ENCODE peak calls at places on chromosome 6, in ten cellular contexts. One of them, this sample, is unnamed.
A peak's percentile ranks its signal among the peaks of the same experiment; 100 is the strongest.

GRCh38 chr6:165181951-165182414 is 127.4 kb downstream of the C6orf118 start:
- DNase-seq in T-helper 2 cell: no peak
- DNase-seq in effector memory CD8-positive, alpha-beta T cell: no peak
- DNase-seq in GM13976: no peak
- DNase-seq in stimulated activated CD8-positive, alpha-beta memory T cell treated with anti-CD3 and anti-CD28 coated beads, Interleukin-7, amount 100 ng/mL, for 24 hours: no peak
- DNase-seq in myocyte: peak; percentile 62
- DNase-seq in RWPE1: peak; percentile 88
- DNase-seq in D721Med: no peak
- DNase-seq in HTR-8/SVneo: no peak
- DNase-seq in effector CD4-positive, alpha-beta T cell: no peak
- DNase-seq in this sample: peak; percentile 58

GRCh38 chr6:130565696-130566095 is 199.9 kb downstream of the TMEM200A start:
- DNase-seq in D721Med: no peak
- DNase-seq in GM13976: no peak
- DNase-seq in effector memory CD8-positive, alpha-beta T cell: no peak
- DNase-seq in myocyte: no peak
- DNase-seq in stimulated activated CD8-positive, alpha-beta memory T cell treated with anti-CD3 and anti-CD28 coated beads, Interleukin-7, amount 100 ng/mL, for 24 hours: no peak
- DNase-seq in RWPE1: no peak
- DNase-seq in T-helper 2 cell: no peak
- DNase-seq in HTR-8/SVneo: no peak
- DNase-seq in effector CD4-positive, alpha-beta T cell: no peak
- DNase-seq in this sample: no peak

GRCh38 chr6:14315353-14315752 is 197.8 kb downstream of the CD83 start:
- DNase-seq in T-helper 2 cell: no peak
- DNase-seq in effector memory CD8-positive, alpha-beta T cell: no peak
- DNase-seq in effector CD4-positive, alpha-beta T cell: no peak
- DNase-seq in D721Med: no peak
- DNase-seq in stimulated activated CD8-positive, alpha-beta memory T cell treated with anti-CD3 and anti-CD28 coated beads, Interleukin-7, amount 100 ng/mL, for 24 hours: no peak
- DNase-seq in GM13976: no peak
- DNase-seq in RWPE1: no peak
- DNase-seq in myocyte: no peak
- DNase-seq in HTR-8/SVneo: no peak
- DNase-seq in this sample: no peak

GRCh38 chr6:79719248-79719975 is 88.3 kb downstream of the SH3BGRL2 start:
- DNase-seq in stimulated activated CD8-positive, alpha-beta memory T cell treated with anti-CD3 and anti-CD28 coated beads, Interleukin-7, amount 100 ng/mL, for 24 hours: no peak
- DNase-seq in T-helper 2 cell: no peak
- DNase-seq in GM13976: no peak
- DNase-seq in myocyte: peak; percentile 67
- DNase-seq in HTR-8/SVneo: no peak
- DNase-seq in effector memory CD8-positive, alpha-beta T cell: no peak
- DNase-seq in effector CD4-positive, alpha-beta T cell: no peak
- DNase-seq in RWPE1: no peak
- DNase-seq in D721Med: no peak
- DNase-seq in this sample: no peak

GRCh38 chr6:36327226-36328009 is 9.3 kb downstream of the BNIP5 start:
- DNase-seq in myocyte: no peak
- DNase-seq in RWPE1: no peak
- DNase-seq in GM13976: no peak
- DNase-seq in D721Med: no peak
- DNase-seq in T-helper 2 cell: no peak
- DNase-seq in effector CD4-positive, alpha-beta T cell: no peak
- DNase-seq in stimulated activated CD8-positive, alpha-beta memory T cell treated with anti-CD3 and anti-CD28 coated beads, Interleukin-7, amount 100 ng/mL, for 24 hours: no peak
- DNase-seq in effector memory CD8-positive, alpha-beta T cell: no peak
- DNase-seq in HTR-8/SVneo: no peak
- DNase-seq in this sample: no peak

GRCh38 chr6:157478926-157479325 is 97.9 kb downstream of the ZDHHC14 start:
- DNase-seq in HTR-8/SVneo: no peak
- DNase-seq in D721Med: no peak
- DNase-seq in effector CD4-positive, alpha-beta T cell: no peak
- DNase-seq in RWPE1: no peak
- DNase-seq in myocyte: no peak
- DNase-seq in stimulated activated CD8-positive, alpha-beta memory T cell treated with anti-CD3 and anti-CD28 coated beads, Interleukin-7, amount 100 ng/mL, for 24 hours: no peak
- DNase-seq in T-helper 2 cell: no peak
- DNase-seq in effector memory CD8-positive, alpha-beta T cell: no peak
- DNase-seq in GM13976: no peak
- DNase-seq in this sample: no peak

GRCh38 chr6:168163096-168163731 is 84.2 kb upstream of the FRMD1 start:
- DNase-seq in stimulated activated CD8-positive, alpha-beta memory T cell treated with anti-CD3 and anti-CD28 coated beads, Interleukin-7, amount 100 ng/mL, for 24 hours: no peak
- DNase-seq in RWPE1: no peak
- DNase-seq in GM13976: no peak
- DNase-seq in effector memory CD8-positive, alpha-beta T cell: no peak
- DNase-seq in T-helper 2 cell: no peak
- DNase-seq in HTR-8/SVneo: no peak
- DNase-seq in D721Med: no peak
- DNase-seq in myocyte: peak; percentile 24
- DNase-seq in effector CD4-positive, alpha-beta T cell: no peak
- DNase-seq in this sample: peak; percentile 90

GRCh38 chr6:5078121-5078695 is 6.9 kb upstream of the PPP1R3G start:
- DNase-seq in HTR-8/SVneo: peak; percentile 40
- DNase-seq in stimulated activated CD8-positive, alpha-beta memory T cell treated with anti-CD3 and anti-CD28 coated beads, Interleukin-7, amount 100 ng/mL, for 24 hours: no peak
- DNase-seq in myocyte: no peak
- DNase-seq in GM13976: peak; percentile 62
- DNase-seq in effector CD4-positive, alpha-beta T cell: no peak
- DNase-seq in D721Med: no peak
- DNase-seq in RWPE1: no peak
- DNase-seq in T-helper 2 cell: peak; percentile 24
- DNase-seq in effector memory CD8-positive, alpha-beta T cell: no peak
- DNase-seq in this sample: no peak

GRCh38 chr6:18242062-18242851 is 22.1 kb downstream of the DEK start:
- DNase-seq in T-helper 2 cell: no peak
- DNase-seq in myocyte: peak; percentile 32
- DNase-seq in D721Med: no peak
- DNase-seq in GM13976: no peak
- DNase-seq in HTR-8/SVneo: no peak
- DNase-seq in RWPE1: peak; percentile 62
- DNase-seq in effector CD4-positive, alpha-beta T cell: no peak
- DNase-seq in effector memory CD8-positive, alpha-beta T cell: no peak
- DNase-seq in stimulated activated CD8-positive, alpha-beta memory T cell treated with anti-CD3 and anti-CD28 coated beads, Interleukin-7, amount 100 ng/mL, for 24 hours: no peak
- DNase-seq in this sample: peak; percentile 71

GRCh38 chr6:35603326-35604202 is 85.2 kb downstream of the FKBP5 start:
- DNase-seq in HTR-8/SVneo: no peak
- DNase-seq in myocyte: no peak
- DNase-seq in T-helper 2 cell: no peak
- DNase-seq in RWPE1: no peak
- DNase-seq in effector memory CD8-positive, alpha-beta T cell: no peak
- DNase-seq in effector CD4-positive, alpha-beta T cell: no peak
- DNase-seq in D721Med: no peak
- DNase-seq in stimulated activated CD8-positive, alpha-beta memory T cell treated with anti-CD3 and anti-CD28 coated beads, Interleukin-7, amount 100 ng/mL, for 24 hours: no peak
- DNase-seq in GM13976: no peak
- DNase-seq in this sample: no peak

GRCh38 chr6:161487694-161488093 is 213.8 kb upstream of the AGPAT4 start:
- DNase-seq in GM13976: no peak
- DNase-seq in effector CD4-positive, alpha-beta T cell: no peak
- DNase-seq in D721Med: no peak
- DNase-seq in myocyte: no peak
- DNase-seq in effector memory CD8-positive, alpha-beta T cell: no peak
- DNase-seq in stimulated activated CD8-positive, alpha-beta memory T cell treated with anti-CD3 and anti-CD28 coated beads, Interleukin-7, amount 100 ng/mL, for 24 hours: no peak
- DNase-seq in HTR-8/SVneo: no peak
- DNase-seq in RWPE1: no peak
- DNase-seq in T-helper 2 cell: no peak
- DNase-seq in this sample: no peak

GRCh38 chr6:106026748-106027147 is 59.4 kb upstream of the PRDM1 start:
- DNase-seq in myocyte: no peak
- DNase-seq in effector memory CD8-positive, alpha-beta T cell: no peak
- DNase-seq in effector CD4-positive, alpha-beta T cell: no peak
- DNase-seq in RWPE1: no peak
- DNase-seq in stimulated activated CD8-positive, alpha-beta memory T cell treated with anti-CD3 and anti-CD28 coated beads, Interleukin-7, amount 100 ng/mL, for 24 hours: no peak
- DNase-seq in HTR-8/SVneo: no peak
- DNase-seq in T-helper 2 cell: no peak
- DNase-seq in D721Med: no peak
- DNase-seq in GM13976: no peak
- DNase-seq in this sample: no peak

GRCh38 chr6:33850869-33851541 is 47.2 kb upstream of the MLN start:
- DNase-seq in GM13976: no peak
- DNase-seq in stimulated activated CD8-positive, alpha-beta memory T cell treated with anti-CD3 and anti-CD28 coated beads, Interleukin-7, amount 100 ng/mL, for 24 hours: no peak
- DNase-seq in T-helper 2 cell: no peak
- DNase-seq in D721Med: no peak
- DNase-seq in effector memory CD8-positive, alpha-beta T cell: no peak
- DNase-seq in effector CD4-positive, alpha-beta T cell: no peak
- DNase-seq in RWPE1: no peak
- DNase-seq in HTR-8/SVneo: no peak
- DNase-seq in myocyte: no peak
- DNase-seq in this sample: no peak

GRCh38 chr6:116111552-116112528 is 11.2 kb downstream of the NT5DC1 start:
- DNase-seq in HTR-8/SVneo: no peak
- DNase-seq in stimulated activated CD8-positive, alpha-beta memory T cell treated with anti-CD3 and anti-CD28 coated beads, Interleukin-7, amount 100 ng/mL, for 24 hours: no peak
- DNase-seq in D721Med: no peak
- DNase-seq in effector CD4-positive, alpha-beta T cell: no peak
- DNase-seq in T-helper 2 cell: peak; percentile 53
- DNase-seq in RWPE1: no peak
- DNase-seq in effector memory CD8-positive, alpha-beta T cell: no peak
- DNase-seq in myocyte: peak; percentile 55
- DNase-seq in GM13976: no peak
- DNase-seq in this sample: peak; percentile 43

GRCh38 chr6:131390322-131390721 is 182.7 kb upstream of the ARG1 start:
- DNase-seq in myocyte: no peak
- DNase-seq in HTR-8/SVneo: no peak
- DNase-seq in effector CD4-positive, alpha-beta T cell: no peak
- DNase-seq in effector memory CD8-positive, alpha-beta T cell: no peak
- DNase-seq in GM13976: no peak
- DNase-seq in RWPE1: no peak
- DNase-seq in stimulated activated CD8-positive, alpha-beta memory T cell treated with anti-CD3 and anti-CD28 coated beads, Interleukin-7, amount 100 ng/mL, for 24 hours: no peak
- DNase-seq in D721Med: no peak
- DNase-seq in T-helper 2 cell: no peak
- DNase-seq in this sample: no peak

GRCh38 chr6:154403803-154404202 is 47.2 kb upstream of the IPCEF1 start:
- DNase-seq in effector memory CD8-positive, alpha-beta T cell: no peak
- DNase-seq in effector CD4-positive, alpha-beta T cell: no peak
- DNase-seq in stimulated activated CD8-positive, alpha-beta memory T cell treated with anti-CD3 and anti-CD28 coated beads, Interleukin-7, amount 100 ng/mL, for 24 hours: no peak
- DNase-seq in GM13976: no peak
- DNase-seq in myocyte: peak; percentile 77
- DNase-seq in HTR-8/SVneo: peak; percentile 59
- DNase-seq in T-helper 2 cell: peak; percentile 80
- DNase-seq in RWPE1: no peak
- DNase-seq in D721Med: no peak
- DNase-seq in this sample: no peak

GRCh38 chr6:30881987-30882763 is 2.1 kb upstream of the DDR1 start:
- DNase-seq in stimulated activated CD8-positive, alpha-beta memory T cell treated with anti-CD3 and anti-CD28 coated beads, Interleukin-7, amount 100 ng/mL, for 24 hours: no peak
- DNase-seq in RWPE1: no peak
- DNase-seq in effector memory CD8-positive, alpha-beta T cell: no peak
- DNase-seq in effector CD4-positive, alpha-beta T cell: no peak
- DNase-seq in myocyte: peak; percentile 79
- DNase-seq in HTR-8/SVneo: peak; percentile 35
- DNase-seq in GM13976: peak; percentile 21
- DNase-seq in T-helper 2 cell: no peak
- DNase-seq in D721Med: no peak
- DNase-seq in this sample: no peak

GRCh38 chr6:31575952-31576684 is 753 bp downstream of the TNF start:
- DNase-seq in D721Med: no peak
- DNase-seq in effector CD4-positive, alpha-beta T cell: no peak
- DNase-seq in RWPE1: no peak
- DNase-seq in GM13976: no peak
- DNase-seq in stimulated activated CD8-positive, alpha-beta memory T cell treated with anti-CD3 and anti-CD28 coated beads, Interleukin-7, amount 100 ng/mL, for 24 hours: no peak
- DNase-seq in HTR-8/SVneo: no peak
- DNase-seq in myocyte: no peak
- DNase-seq in T-helper 2 cell: peak; percentile 45
- DNase-seq in effector memory CD8-positive, alpha-beta T cell: no peak
- DNase-seq in this sample: no peak

GRCh38 chr6:166313255-166314070 is 5.3 kb upstream of the PRR18 start:
- DNase-seq in T-helper 2 cell: peak; percentile 43
- DNase-seq in effector CD4-positive, alpha-beta T cell: no peak
- DNase-seq in GM13976: peak; percentile 80
- DNase-seq in HTR-8/SVneo: no peak
- DNase-seq in stimulated activated CD8-positive, alpha-beta memory T cell treated with anti-CD3 and anti-CD28 coated beads, Interleukin-7, amount 100 ng/mL, for 24 hours: no peak
- DNase-seq in RWPE1: peak; percentile 64
- DNase-seq in effector memory CD8-positive, alpha-beta T cell: peak; percentile 48
- DNase-seq in myocyte: peak; percentile 28
- DNase-seq in D721Med: no peak
- DNase-seq in this sample: peak; percentile 79

GRCh38 chr6:3385660-3386151 is 71.1 kb downstream of the SLC22A23 start:
- DNase-seq in D721Med: no peak
- DNase-seq in RWPE1: no peak
- DNase-seq in T-helper 2 cell: no peak
- DNase-seq in stimulated activated CD8-positive, alpha-beta memory T cell treated with anti-CD3 and anti-CD28 coated beads, Interleukin-7, amount 100 ng/mL, for 24 hours: no peak
- DNase-seq in GM13976: no peak
- DNase-seq in effector memory CD8-positive, alpha-beta T cell: no peak
- DNase-seq in myocyte: peak; percentile 66
- DNase-seq in HTR-8/SVneo: no peak
- DNase-seq in effector CD4-positive, alpha-beta T cell: no peak
- DNase-seq in this sample: no peak

GRCh38 chr6:113825776-113826175 is 31.4 kb upstream of the MARCKS start:
- DNase-seq in GM13976: no peak
- DNase-seq in D721Med: no peak
- DNase-seq in myocyte: peak; percentile 90
- DNase-seq in HTR-8/SVneo: no peak
- DNase-seq in effector memory CD8-positive, alpha-beta T cell: no peak
- DNase-seq in stimulated activated CD8-positive, alpha-beta memory T cell treated with anti-CD3 and anti-CD28 coated beads, Interleukin-7, amount 100 ng/mL, for 24 hours: no peak
- DNase-seq in RWPE1: no peak
- DNase-seq in effector CD4-positive, alpha-beta T cell: no peak
- DNase-seq in T-helper 2 cell: no peak
- DNase-seq in this sample: no peak

GRCh38 chr6:154555075-154555677 is 44.7 kb upstream of the CNKSR3 start:
- DNase-seq in HTR-8/SVneo: peak; percentile 45
- DNase-seq in effector CD4-positive, alpha-beta T cell: no peak
- DNase-seq in T-helper 2 cell: no peak
- DNase-seq in stimulated activated CD8-positive, alpha-beta memory T cell treated with anti-CD3 and anti-CD28 coated beads, Interleukin-7, amount 100 ng/mL, for 24 hours: no peak
- DNase-seq in GM13976: no peak
- DNase-seq in effector memory CD8-positive, alpha-beta T cell: no peak
- DNase-seq in myocyte: peak; percentile 13
- DNase-seq in D721Med: no peak
- DNase-seq in RWPE1: peak; percentile 78
- DNase-seq in this sample: no peak

GRCh38 chr6:158812611-158813010 is 6.6 kb downstream of the EZR start:
- DNase-seq in HTR-8/SVneo: no peak
- DNase-seq in effector memory CD8-positive, alpha-beta T cell: no peak
- DNase-seq in effector CD4-positive, alpha-beta T cell: no peak
- DNase-seq in GM13976: no peak
- DNase-seq in D721Med: no peak
- DNase-seq in T-helper 2 cell: no peak
- DNase-seq in stimulated activated CD8-positive, alpha-beta memory T cell treated with anti-CD3 and anti-CD28 coated beads, Interleukin-7, amount 100 ng/mL, for 24 hours: no peak
- DNase-seq in myocyte: no peak
- DNase-seq in RWPE1: no peak
- DNase-seq in this sample: no peak

GRCh38 chr6:106897580-106897979 is 76.9 kb downstream of the CD24 start:
- DNase-seq in RWPE1: no peak
- DNase-seq in effector CD4-positive, alpha-beta T cell: no peak
- DNase-seq in effector memory CD8-positive, alpha-beta T cell: no peak
- DNase-seq in myocyte: no peak
- DNase-seq in T-helper 2 cell: no peak
- DNase-seq in D721Med: no peak
- DNase-seq in HTR-8/SVneo: no peak
- DNase-seq in GM13976: no peak
- DNase-seq in stimulated activated CD8-positive, alpha-beta memory T cell treated with anti-CD3 and anti-CD28 coated beads, Interleukin-7, amount 100 ng/mL, for 24 hours: no peak
- DNase-seq in this sample: no peak

GRCh38 chr6:106522557-106522956 is 106.7 kb downstream of the RTN4IP1 start:
- DNase-seq in D721Med: no peak
- DNase-seq in effector memory CD8-positive, alpha-beta T cell: no peak
- DNase-seq in T-helper 2 cell: peak; percentile 52
- DNase-seq in myocyte: no peak
- DNase-seq in GM13976: no peak
- DNase-seq in RWPE1: no peak
- DNase-seq in HTR-8/SVneo: no peak
- DNase-seq in effector CD4-positive, alpha-beta T cell: no peak
- DNase-seq in stimulated activated CD8-positive, alpha-beta memory T cell treated with anti-CD3 and anti-CD28 coated beads, Interleukin-7, amount 100 ng/mL, for 24 hours: no peak
- DNase-seq in this sample: no peak

GRCh38 chr6:130975325-130975724 is 87.7 kb downstream of the EPB41L2 start:
- DNase-seq in HTR-8/SVneo: no peak
- DNase-seq in T-helper 2 cell: no peak
- DNase-seq in GM13976: no peak
- DNase-seq in stimulated activated CD8-positive, alpha-beta memory T cell treated with anti-CD3 and anti-CD28 coated beads, Interleukin-7, amount 100 ng/mL, for 24 hours: no peak
- DNase-seq in D721Med: no peak
- DNase-seq in RWPE1: peak; percentile 27
- DNase-seq in effector CD4-positive, alpha-beta T cell: no peak
- DNase-seq in myocyte: no peak
- DNase-seq in effector memory CD8-positive, alpha-beta T cell: no peak
- DNase-seq in this sample: no peak

GRCh38 chr6:131966443-131966842 is 15.3 kb upstream of the CCN2 start:
- DNase-seq in HTR-8/SVneo: no peak
- DNase-seq in RWPE1: no peak
- DNase-seq in GM13976: no peak
- DNase-seq in stimulated activated CD8-positive, alpha-beta memory T cell treated with anti-CD3 and anti-CD28 coated beads, Interleukin-7, amount 100 ng/mL, for 24 hours: no peak
- DNase-seq in effector CD4-positive, alpha-beta T cell: no peak
- DNase-seq in D721Med: no peak
- DNase-seq in myocyte: peak; percentile 80
- DNase-seq in T-helper 2 cell: no peak
- DNase-seq in effector memory CD8-positive, alpha-beta T cell: no peak
- DNase-seq in this sample: no peak

This sample was measured in trophoblast cell.